ENCODE peak calls at places on chromosomes 3 and 15, in five cellular contexts. Y, G, W, K and N are unnamed samples. For H3K36me3, the result is how much of the 10 kb centered on the place peaks cover.

GRCh38 chr3:59685432-59685831 is 635.6 kb upstream of the CFAP20DC start:
- DNase-seq in G (no peak), Y (no peak), K (no peak), W (no peak), N (no peak)

GRCh38 chr3:50503504-50503903 is at the start of gene CACNA2D2:
- DNase-seq in G (no peak), K (peak), W (peak), Y (peak), N (peak)

GRCh38 chr15:51750942-51751686 is at the start of gene TMOD2:
- DNase-seq in W (peak), K (peak), Y (peak), G (no peak), N (peak)

GRCh38 chr3:152127058-152127457 is 141.7 kb upstream of the MBNL1 start:
- DNase-seq in W (no peak), G (peak), Y (no peak), K (no peak), N (no peak)

GRCh38 chr3:123388811-123389210 is 60.1 kb downstream of the ADCY5 start:
- DNase-seq in K (no peak), W (no peak), Y (no peak), G (no peak), N (no peak)

GRCh38 chr3:41363830-41364523 is 164.7 kb downstream of the CTNNB1 start:
- DNase-seq in Y (no peak), W (no peak), K (no peak), G (no peak), N (no peak)

GRCh38 chr3:190911382-190911781 is 48.9 kb upstream of the GMNC start:
- DNase-seq in W (no peak), G (no peak), K (no peak), Y (no peak), N (no peak)

GRCh38 chr3:50609071-50609742 is 2.4 kb downstream of the CISH start:
- DNase-seq in W (no peak), Y (no peak), K (no peak), G (no peak), N (no peak)

GRCh38 chr3:148315756-148316155 is 381.9 kb upstream of the AGTR1 start:
- DNase-seq in W (no peak), K (no peak), Y (no peak), G (no peak), N (no peak)

GRCh38 chr3:88795502-88795901 is 311.9 kb upstream of the EPHA3 start:
- DNase-seq in Y (no peak), G (no peak), K (no peak), W (no peak), N (no peak)

GRCh38 chr3:2839886-2840285 is 270.3 kb downstream of the IL5RA start:
- DNase-seq in G (no peak), W (no peak), K (no peak), Y (no peak), N (no peak)

GRCh38 chr3:100629728-100630127 is 20.3 kb downstream of the ADGRG7 start:
- DNase-seq in Y (no peak), G (no peak), W (no peak), K (no peak), N (no peak)

GRCh38 chr3:175075269-175075668 is 216.1 kb downstream of the NAALADL2 start:
- DNase-seq in G (no peak), W (no peak), K (no peak), Y (no peak), N (no peak)

GRCh38 chr15:86892774-86893449 is 813.2 kb downstream of the AGBL1 start:
- DNase-seq in W (no peak), K (no peak), Y (no peak), G (no peak), N (no peak)

GRCh38 chr3:126934149-126934548 is 48.8 kb upstream of the PLXNA1 start:
- DNase-seq in G (no peak), K (peak), Y (no peak), W (peak), N (no peak)

GRCh38 chr3:143070977-143071551 is 48.5 kb upstream of the CHST2 start:
- DNase-seq in W (no peak), K (no peak), Y (no peak), G (no peak), N (no peak)

GRCh38 chr3:12601072-12601471 is 44.2 kb downstream of the MKRN2 start:
- DNase-seq in Y (no peak), K (peak), G (no peak), W (no peak), N (no peak)

GRCh38 chr15:88810449-88810848 is 7.2 kb downstream of the ACAN start:
- DNase-seq in K (no peak), Y (no peak), G (no peak), W (no peak), N (no peak)

GRCh38 chr3:138348950-138349739 is 766 bp downstream of the MRAS start:
- DNase-seq in Y (no peak), K (peak), W (peak), G (no peak), N (peak)

GRCh38 chr3:190306513-190307163 is 15.6 kb downstream of the CLDN1 start:
- DNase-seq in G (no peak), K (no peak), W (peak), Y (no peak), N (no peak)

DNA sequence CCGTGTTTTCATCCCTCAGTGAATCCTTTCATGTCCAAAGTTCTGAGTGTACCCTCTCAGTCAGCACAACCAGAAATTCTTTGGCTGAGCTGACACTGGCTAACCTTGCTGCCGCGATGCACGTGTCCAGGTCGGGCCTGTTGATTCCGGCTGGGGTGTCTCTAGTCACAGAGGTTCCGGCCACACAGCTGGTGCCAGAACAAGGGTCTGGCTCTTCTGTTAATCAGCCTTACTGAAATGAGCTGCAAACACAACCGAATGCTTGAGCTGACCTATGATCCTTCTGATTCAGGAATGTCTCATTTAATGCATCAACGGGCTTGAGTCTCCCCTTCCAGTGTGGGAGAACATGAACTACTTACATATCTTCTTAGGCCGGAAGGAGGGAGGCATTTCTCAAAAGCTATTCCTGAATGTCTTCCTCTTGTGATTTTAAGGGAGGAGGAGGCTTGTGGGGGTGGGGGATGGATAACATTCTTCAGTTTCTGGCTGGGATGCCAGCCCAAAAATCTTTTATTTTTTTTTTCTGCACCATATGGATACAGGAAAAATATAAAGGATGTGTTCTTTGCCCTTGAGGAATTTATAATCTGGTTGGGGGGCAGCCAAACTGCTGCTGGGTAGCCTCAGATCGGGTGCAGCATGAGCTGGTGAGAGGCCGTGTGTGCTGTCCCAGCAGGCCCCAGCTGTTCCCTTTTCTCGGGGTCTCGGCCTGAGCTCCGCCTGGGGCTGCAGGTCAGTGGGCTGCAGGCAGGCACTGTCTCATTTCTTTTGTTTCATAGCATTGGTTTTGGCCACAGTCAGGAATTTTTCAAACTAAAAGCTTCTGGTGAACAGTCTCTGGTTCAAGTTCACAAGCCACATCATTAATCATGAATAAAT is 319.1 kb upstream of the TBL1XR1 start:
- DNase-seq in Y (no peak), K (no peak), W (no peak), G (no peak), N (peak)
- H3K27ac ChIP-seq in Y (peak), K (peak), W (peak), G (no peak), N (peak)

DNA sequence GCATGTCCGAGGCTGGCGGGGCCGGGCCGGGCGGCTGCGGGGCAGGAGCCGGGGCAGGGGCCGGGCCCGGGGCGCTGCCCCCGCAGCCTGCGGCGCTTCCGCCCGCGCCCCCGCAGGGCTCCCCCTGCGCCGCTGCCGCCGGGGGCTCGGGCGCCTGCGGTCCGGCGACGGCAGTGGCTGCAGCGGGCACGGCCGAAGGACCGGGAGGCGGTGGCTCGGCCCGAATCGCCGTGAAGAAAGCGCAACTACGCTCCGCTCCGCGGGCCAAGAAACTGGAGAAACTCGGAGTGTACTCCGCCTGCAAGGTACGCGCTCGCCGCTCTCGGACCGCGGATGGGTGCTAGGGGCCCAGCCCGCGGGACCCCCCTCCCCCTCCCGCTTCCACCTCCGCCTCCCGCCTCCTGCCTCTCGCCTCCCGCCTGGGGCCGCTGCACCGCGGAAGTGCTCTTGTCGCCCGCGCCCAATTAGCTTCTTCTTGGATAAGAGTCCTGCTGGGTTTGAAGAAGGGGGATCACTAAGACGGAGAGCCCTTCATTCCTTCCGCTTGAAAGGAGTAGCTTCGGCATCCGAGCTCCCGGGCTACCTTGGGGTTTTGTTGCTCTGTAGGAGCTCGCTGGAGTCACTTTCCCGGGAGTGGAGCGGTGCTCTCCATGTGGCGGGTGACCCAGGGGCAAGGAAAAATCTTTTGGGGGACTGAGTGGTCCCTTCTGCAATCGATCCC is 390 bp downstream of the KAT2B start:
- DNase-seq in K (peak), Y (peak), W (peak), G (no peak), N (peak)
- TF ChIP-seq EP300 in K (no peak), Y (no peak), W (no peak), G (no peak), N (no peak)

DNA sequence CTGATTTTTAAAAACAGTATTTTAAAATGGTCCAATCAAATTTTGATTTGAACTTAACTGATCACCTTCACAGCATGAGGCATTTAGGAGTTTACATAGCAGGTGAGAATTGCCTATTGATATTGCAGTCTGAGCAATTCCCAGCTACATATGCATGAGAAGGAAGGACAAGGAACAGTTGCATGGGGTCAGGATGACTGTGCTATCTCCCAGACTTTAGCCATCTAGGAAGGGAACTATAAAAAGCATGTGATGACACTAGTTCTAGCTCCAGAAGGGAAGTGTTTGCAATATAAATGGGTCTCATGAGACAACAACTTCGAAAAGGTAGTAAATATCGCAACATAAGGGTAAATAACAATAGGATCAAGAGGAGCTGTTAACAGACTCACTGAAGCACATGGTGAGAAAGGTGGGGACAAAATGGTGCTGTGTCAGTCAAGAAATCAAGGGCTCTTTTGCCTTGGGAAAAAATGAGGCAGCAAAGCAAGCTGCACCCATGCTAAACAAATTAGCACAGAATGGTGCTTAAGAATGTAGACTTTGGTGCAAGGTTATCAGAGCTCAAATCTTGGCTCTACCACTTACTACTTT is 90.4 kb upstream of the SLC2A2 start:
- DNase-seq in K (no peak), G (no peak), W (no peak), Y (no peak), N (no peak)
- H3K36me3 ChIP-seq in K (under half), G (under half), W (under half), Y (under half), N (under half)

GRCh38 chr15:69793783-69794451 is 303.8 kb downstream of the TLE3 start:
- DNase-seq in W (no peak), K (no peak), Y (no peak), G (no peak), N (no peak)

GRCh38 chr15:69793436-69793782 is 304.3 kb downstream of the TLE3 start:
- DNase-seq in K (no peak), G (no peak), Y (no peak), W (no peak), N (no peak)

GRCh38 chr15:69792823-69793222 is 304.9 kb downstream of the TLE3 start:
- DNase-seq in W (no peak), G (no peak), Y (no peak), K (no peak), N (no peak)

GRCh38 chr15:69795601-69796000 is 302.1 kb downstream of the TLE3 start:
- DNase-seq in W (no peak), Y (no peak), G (no peak), K (no peak), N (no peak)

GRCh38 chr15:69794643-69795461 is 302.9 kb downstream of the TLE3 start:
- DNase-seq in G (no peak), K (no peak), Y (no peak), W (peak), N (peak)
- H3K27ac ChIP-seq in G (no peak), K (peak), Y (peak), W (peak), N (peak)

GRCh38 chr3:87198774-87199173 is 28.3 kb upstream of the CHMP2B start:
- DNase-seq in W (no peak), Y (no peak), G (no peak), K (no peak), N (no peak)
- TF ChIP-seq EP300 in W (no peak), Y (no peak), G (no peak), K (no peak), N (no peak)

GRCh38 chr3:150564243-150564642 is 17.7 kb downstream of the EIF2A start:
- DNase-seq in G (no peak), K (no peak), Y (no peak), W (no peak), N (no peak)
- H3K36me3 ChIP-seq in G (under half), K (half or more), Y (under half), W (under half), N (under half)

GRCh38 chr3:31966978-31967592 is 14.0 kb downstream of the OSBPL10 start:
- DNase-seq in K (no peak), Y (no peak), G (no peak), W (no peak), N (no peak)
- H3K27ac ChIP-seq in K (no peak), Y (peak), G (no peak), W (peak), N (no peak)

DNA sequence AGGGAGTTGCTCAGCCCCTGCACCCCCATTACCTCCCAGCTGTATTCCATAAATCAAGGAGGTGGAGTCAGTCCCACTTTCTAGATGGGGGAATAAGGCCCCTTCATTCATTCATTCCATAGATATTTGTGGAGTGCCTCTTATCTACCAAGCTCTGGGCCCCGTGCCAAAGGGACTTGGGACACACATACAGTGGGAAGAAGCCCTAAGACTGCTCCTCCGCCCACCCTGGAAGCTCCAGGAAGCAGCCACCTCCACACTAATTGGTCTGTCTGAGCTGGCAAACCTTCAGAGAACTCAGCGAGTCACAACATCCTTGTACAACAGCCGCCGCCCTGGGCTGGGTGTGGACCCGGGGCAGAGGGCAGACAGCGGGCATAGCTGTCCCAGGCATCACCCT is 6.4 kb downstream of the STRA6 start:
- DNase-seq in Y (peak), G (no peak), K (no peak), W (no peak), N (peak)
- TF ChIP-seq EP300 in Y (no peak), G (no peak), K (no peak), W (no peak), N (no peak)

DNA sequence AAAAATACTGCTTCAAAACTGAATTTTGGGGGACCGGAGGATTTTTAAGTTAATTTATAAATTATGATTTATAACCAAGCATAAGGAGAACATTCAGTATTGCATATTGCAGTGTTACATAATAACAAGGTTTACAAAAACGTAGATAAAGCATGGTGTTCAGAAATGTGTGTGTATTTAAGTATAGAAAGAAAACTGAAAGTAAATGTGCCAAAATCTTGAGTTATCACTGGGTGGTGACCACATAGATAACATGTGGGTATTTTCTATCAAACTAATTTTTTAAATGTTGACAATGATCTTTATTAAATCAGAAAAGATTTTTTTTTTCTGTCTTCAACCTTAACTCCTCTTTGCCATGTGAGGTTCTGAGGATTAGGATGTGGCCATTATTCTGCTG is 32.6 kb downstream of the EIF2AK4 start:
- DNase-seq in G (no peak), Y (no peak), W (no peak), K (no peak), N (no peak)
- H3K36me3 ChIP-seq in G (under half), Y (under half), W (under half), K (half or more), N (under half)